ENCODE peak calls at places on chromosome 21, in eight cellular contexts. E is colonic mucosa, X is AG04450, P is upper lobe of left lung, W is AG04449, I is fibroblast of lung, Q is GM12865, C is AG10803. S is an unnamed sample.

GRCh38 chr21:33673473-33673872 is 31.2 kb downstream of the ITSN1 start:
- DNase-seq in E (no peak), X (no peak), P (no peak), W (no peak), I (no peak), Q (no peak), C (no peak), S (no peak)

GRCh38 chr21:34129039-34129891 is 55.9 kb downstream of the MRPS6 start:
- DNase-seq in E (peak), X (peak), P (peak), W (peak), I (peak), Q (no peak), C (peak), S (peak)

GRCh38 chr21:42151148-42152074 is 67.5 kb upstream of the ABCG1 start:
- DNase-seq in E (no peak), X (no peak), P (no peak), W (no peak), I (no peak), Q (no peak), C (no peak), S (no peak)

GRCh38 chr21:33334824-33335223 is 10.1 kb downstream of the IFNAR1 start:
- DNase-seq in E (no peak), X (no peak), P (no peak), W (no peak), I (no peak), Q (no peak), C (no peak), S (no peak)

GRCh38 chr21:46486481-46487000 is 27.9 kb downstream of the DIP2A start:
- DNase-seq in E (no peak), X (peak), P (no peak), W (no peak), I (no peak), Q (no peak), C (peak), S (no peak)

GRCh38 chr21:17802568-17802967 is 16.6 kb downstream of the C21orf91 start:
- DNase-seq in E (no peak), X (peak), P (no peak), W (peak), I (peak), Q (no peak), C (peak), S (no peak)

GRCh38 chr21:33962290-33962689 is 46.7 kb upstream of the ATP5PO start:
- DNase-seq in E (no peak), X (no peak), P (no peak), W (no peak), I (no peak), Q (no peak), C (no peak), S (no peak)

GRCh38 chr21:42171091-42172053 is 47.6 kb upstream of the ABCG1 start:
- DNase-seq in E (peak), X (no peak), P (no peak), W (no peak), I (no peak), Q (no peak), C (no peak), S (no peak)

GRCh38 chr21:15029077-15029476 is 35.7 kb downstream of the NRIP1 start:
- DNase-seq in E (no peak), X (no peak), P (no peak), W (no peak), I (peak), Q (no peak), C (no peak), S (no peak)

GRCh38 chr21:45831991-45832740 is 149.4 kb upstream of the COL6A1 start:
- DNase-seq in E (no peak), X (peak), P (no peak), W (no peak), I (peak), Q (no peak), C (peak), S (no peak)

GRCh38 chr21:42165901-42166300 is 53.0 kb upstream of the ABCG1 start:
- DNase-seq in E (no peak), X (no peak), P (no peak), W (no peak), I (no peak), Q (no peak), C (no peak), S (no peak)

GRCh38 chr21:33821580-33822322 is 93.9 kb downstream of the ATP5PO start:
- DNase-seq in E (no peak), X (no peak), P (no peak), W (no peak), I (no peak), Q (no peak), C (no peak), S (no peak)

GRCh38 chr21:41676198-41676597 is 90.7 kb downstream of the RIPK4 start:
- DNase-seq in E (no peak), X (no peak), P (no peak), W (no peak), I (no peak), Q (no peak), C (no peak), S (no peak)

GRCh38 chr21:32348604-32349332 is 44.0 kb downstream of the URB1 start:
- DNase-seq in E (peak), X (no peak), P (peak), W (no peak), I (no peak), Q (no peak), C (no peak), S (no peak)

GRCh38 chr21:37338671-37339526 is 27.7 kb upstream of the DYRK1A start:
- DNase-seq in E (peak), X (peak), P (peak), W (peak), I (peak), Q (no peak), C (peak), S (no peak)

GRCh38 chr21:45592626-45593134 is 50.4 kb upstream of the SLC19A1 start:
- DNase-seq in E (no peak), X (no peak), P (no peak), W (no peak), I (no peak), Q (no peak), C (no peak), S (no peak)

GRCh38 chr21:31162827-31163226 is 124.6 kb upstream of the KRTAP19-8 start:
- DNase-seq in E (no peak), X (no peak), P (no peak), W (no peak), I (peak), Q (no peak), C (peak), S (no peak)

GRCh38 chr21:44723177-44724131 is 12.1 kb upstream of the TSPEAR start:
- DNase-seq in E (no peak), X (no peak), P (no peak), W (no peak), I (no peak), Q (no peak), C (no peak), S (peak)

GRCh38 chr21:39180429-39181019 is 2.7 kb downstream of the PSMG1 start:
- DNase-seq in E (no peak), X (no peak), P (no peak), W (no peak), I (no peak), Q (no peak), C (peak), S (no peak)
- TF ChIP-seq CTCF in E (no peak), X (peak), P (no peak), W (no peak), I (peak), Q (peak), C (peak), S (no peak)

GRCh38 chr21:26961704-26962103 is 5.2 kb downstream of the ADAMTS5 start:
- DNase-seq in E (peak), X (no peak), P (no peak), W (no peak), I (no peak), Q (no peak), C (peak), S (peak)
- TF ChIP-seq CTCF in E (no peak), X (no peak), P (no peak), W (no peak), I (no peak), Q (no peak), C (peak), S (no peak)

GRCh38 chr21:21458124-21458631 is 460.0 kb downstream of the NCAM2 start:
- DNase-seq in E (no peak), X (no peak), P (no peak), W (no peak), I (no peak), Q (no peak), C (no peak), S (no peak)

GRCh38 chr21:21460979-21461378 is 462.8 kb downstream of the NCAM2 start:
- DNase-seq in E (no peak), X (no peak), P (no peak), W (no peak), I (no peak), Q (no peak), C (no peak), S (no peak)

DNA sequence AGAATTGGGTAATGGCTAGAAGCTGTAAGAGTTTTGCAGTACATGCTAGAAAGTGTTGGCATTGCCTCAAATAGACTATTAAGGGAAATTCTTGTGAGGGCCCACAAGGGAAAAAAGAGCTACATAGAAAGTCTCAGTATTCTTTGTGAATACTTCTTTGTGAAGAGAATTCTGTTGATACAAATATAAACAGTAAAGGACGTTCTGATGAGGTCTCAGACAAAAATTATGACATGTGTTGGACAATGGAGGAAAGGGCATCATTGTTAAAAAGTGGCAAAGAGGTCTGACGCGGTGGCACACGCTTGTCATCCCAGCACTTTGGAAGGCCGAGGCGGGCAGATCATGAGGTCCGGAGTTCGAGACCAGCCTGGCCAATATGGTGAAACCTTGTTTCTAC is 458.9 kb downstream of the NCAM2 start:
- DNase-seq in E (no peak), X (no peak), P (no peak), W (no peak), I (no peak), Q (no peak), C (no peak), S (no peak)
- TF ChIP-seq CTCF in E (no peak), X (no peak), P (no peak), W (no peak), I (no peak), Q (no peak), C (no peak), S (no peak)

DNA sequence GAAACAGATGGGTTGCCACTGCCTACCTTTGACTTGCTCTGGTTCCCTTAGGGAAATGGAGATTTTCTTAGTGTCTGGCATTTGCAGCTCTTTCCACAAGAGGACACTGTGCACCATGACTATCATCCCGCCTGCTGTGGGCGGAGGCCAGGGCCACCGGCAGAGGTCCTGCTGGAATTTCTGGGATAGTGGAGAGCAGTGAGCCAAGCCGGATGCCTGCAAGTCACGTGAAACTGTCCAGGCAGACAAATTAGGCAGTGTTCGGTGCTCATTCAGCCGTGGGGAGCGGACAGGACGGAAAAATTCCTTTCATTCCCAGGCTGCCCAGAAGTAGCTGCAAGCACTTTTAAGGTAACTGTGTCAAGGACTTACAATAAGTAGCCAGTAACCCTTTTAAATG is 43.4 kb downstream of the IGSF5 start:
- DNase-seq in E (peak), X (no peak), P (peak), W (peak), I (peak), Q (no peak), C (peak), S (no peak)
- TF ChIP-seq CTCF in E (peak), X (peak), P (peak), W (peak), I (peak), Q (no peak), C (peak), S (no peak)

DNA sequence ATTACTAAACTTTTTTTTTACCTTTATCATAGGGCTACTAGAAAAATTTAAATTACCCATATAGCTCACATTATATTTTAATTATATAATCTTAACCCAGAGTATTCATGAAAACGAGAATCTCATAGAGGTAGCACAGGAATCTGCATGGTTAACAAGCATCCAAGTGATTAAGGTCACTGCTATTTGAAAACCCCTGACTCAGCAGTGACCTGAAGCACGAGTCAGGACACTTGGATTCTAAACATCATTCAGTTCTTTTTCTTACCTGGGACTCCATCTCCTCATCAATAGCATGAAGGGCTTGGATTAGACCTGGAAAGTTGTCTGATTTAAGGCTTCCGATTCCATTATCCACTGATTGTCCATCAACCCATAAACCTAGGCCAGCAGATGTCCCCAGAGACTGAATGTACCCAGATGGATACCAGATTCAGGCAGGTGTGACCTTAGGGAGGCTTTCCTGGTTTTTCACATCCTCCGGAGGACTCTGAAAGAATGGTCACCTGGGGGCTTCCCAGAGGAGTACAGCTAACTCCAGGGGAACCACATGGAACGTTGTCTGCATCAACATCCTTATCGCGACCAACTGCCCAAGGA is 174.3 kb downstream of the SETD4 start:
- DNase-seq in E (no peak), X (no peak), P (no peak), W (no peak), I (no peak), Q (no peak), C (no peak), S (no peak)
- TF ChIP-seq CTCF in E (no peak), X (no peak), P (no peak), W (no peak), I (no peak), Q (no peak), C (no peak), S (no peak)

DNA sequence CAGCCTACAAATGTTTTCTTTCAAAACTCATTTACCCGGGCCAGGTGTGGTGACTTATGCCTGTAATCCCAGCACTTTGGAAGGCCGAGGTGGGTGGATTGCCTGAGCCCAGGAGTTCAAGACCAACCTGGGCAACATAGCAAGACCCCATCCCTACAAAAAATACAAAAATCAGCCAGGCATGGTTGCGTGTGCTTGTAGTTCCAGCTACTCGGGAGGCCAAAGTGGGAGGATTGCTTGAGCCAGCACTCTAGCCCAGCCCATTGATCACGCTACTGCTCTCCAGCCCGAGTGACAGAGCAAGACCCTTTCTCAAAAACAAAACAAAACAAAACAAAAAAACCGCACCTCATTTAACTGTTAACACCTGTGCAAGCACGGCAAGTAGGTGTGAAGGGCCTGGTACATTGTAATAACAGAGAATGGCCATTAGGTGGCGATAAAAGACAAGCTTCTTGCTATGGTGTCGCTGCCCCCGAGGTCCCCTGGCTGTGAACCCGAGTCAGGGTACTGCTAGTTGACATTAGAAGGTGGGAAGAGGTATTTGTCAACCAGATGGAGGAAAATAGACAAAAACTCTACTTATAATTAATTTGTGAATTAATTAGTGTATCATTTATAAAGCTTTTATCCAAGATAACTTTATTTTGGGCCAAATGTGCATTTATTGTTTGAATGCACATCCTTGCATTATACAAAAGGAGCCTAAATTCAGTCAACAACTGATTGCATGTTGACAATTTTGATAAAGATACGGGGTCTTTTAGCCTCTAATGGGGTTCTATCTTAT is 66.5 kb downstream of the SH3BGR start:
- DNase-seq in E (peak), X (peak), P (peak), W (no peak), I (peak), Q (peak), C (peak), S (peak)
- TF ChIP-seq CTCF in E (peak), X (peak), P (peak), W (peak), I (peak), Q (peak), C (peak), S (peak)

GRCh38 chr21:39084073-39084472 is 99.2 kb downstream of the PSMG1 start:
- DNase-seq in E (no peak), X (no peak), P (no peak), W (no peak), I (no peak), Q (no peak), C (no peak), S (no peak)

GRCh38 chr21:39080366-39080765 is 102.9 kb downstream of the PSMG1 start:
- DNase-seq in E (no peak), X (no peak), P (peak), W (no peak), I (no peak), Q (no peak), C (no peak), S (no peak)

GRCh38 chr21:39083377-39084008 is 99.8 kb downstream of the PSMG1 start:
- DNase-seq in E (peak), X (no peak), P (peak), W (no peak), I (no peak), Q (no peak), C (no peak), S (no peak)

GRCh38 chr21:39084979-39085729 is 98.1 kb downstream of the PSMG1 start:
- DNase-seq in E (no peak), X (no peak), P (peak), W (no peak), I (no peak), Q (no peak), C (no peak), S (no peak)

DNA sequence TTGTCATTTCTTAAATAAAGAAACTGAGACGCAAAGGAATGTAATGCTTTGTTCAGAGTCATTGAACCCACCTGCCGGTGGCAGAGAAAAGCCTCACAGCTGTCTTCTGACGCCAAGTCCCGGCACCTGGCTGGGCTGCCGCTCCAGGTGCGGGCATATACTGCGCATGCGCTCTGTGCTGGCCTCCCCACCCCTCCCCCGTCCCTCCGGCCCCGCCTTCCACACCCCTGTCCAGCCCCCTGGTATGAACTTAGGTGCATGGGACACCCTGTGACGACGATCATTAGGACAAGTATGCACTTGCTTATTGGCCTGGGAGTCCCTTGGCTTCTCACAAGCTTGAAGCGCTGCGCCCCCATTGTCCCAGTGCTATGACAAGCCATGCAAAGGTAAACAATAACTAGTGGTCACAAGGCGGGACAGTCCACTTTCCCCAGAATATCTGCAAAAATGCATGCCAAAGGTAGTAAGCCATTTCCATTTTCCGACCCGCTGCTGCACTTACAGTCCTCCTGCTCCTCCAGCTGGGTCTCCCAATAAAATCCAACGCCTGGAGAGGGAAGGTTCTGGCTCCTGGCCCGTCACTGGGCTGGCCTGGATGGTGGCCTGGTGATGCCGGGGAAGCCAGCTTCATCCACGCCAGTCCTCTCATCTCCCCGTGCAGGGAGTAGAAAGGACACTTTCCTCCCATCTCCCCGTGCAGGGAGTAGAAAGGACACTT is 100.4 kb downstream of the PSMG1 start:
- DNase-seq in E (peak), X (no peak), P (no peak), W (no peak), I (no peak), Q (no peak), C (no peak), S (no peak)
- TF ChIP-seq CTCF in E (no peak), X (no peak), P (no peak), W (no peak), I (no peak), Q (no peak), C (no peak), S (no peak)